ENCODE peak calls at places on chromosomes 12 and 14, in ten cellular contexts. J is esophagus squamous epithelium, Z is HCT116, F is right cardiac atrium, B is sigmoid colon, V is mammary epithelial cell, W is spleen, T is keratinocyte, U is K562, E is H9. P is an unnamed sample.

GRCh38 chr14:33551963-33552362 is 398.9 kb downstream of the EGLN3 start:
- DNase-seq in E (peak), B (no peak), T (no peak), Z (no peak), F (no peak), J (no peak), V (no peak), W (no peak), U (no peak), P (no peak)

GRCh38 chr14:25122843-25123242 is 72.9 kb upstream of the STXBP6 start:
- DNase-seq in Z (no peak), T (no peak), E (no peak), J (no peak), F (no peak), B (no peak), U (no peak), V (no peak), W (no peak), P (no peak)

GRCh38 chr12:110563702-110564470 is 19.2 kb downstream of the PPTC7 start:
- DNase-seq in U (no peak), J (no peak), W (no peak), E (no peak), T (no peak), V (no peak), B (no peak), F (no peak), Z (no peak), P (no peak)

GRCh38 chr12:123059501-123059900 is 79.0 kb downstream of the ARL6IP4 start:
- DNase-seq in U (no peak), F (no peak), B (no peak), T (no peak), Z (no peak), E (no peak), J (no peak), V (no peak), W (no peak), P (no peak)

GRCh38 chr14:73290279-73290678 is 53.0 kb downstream of the PAPLN start:
- DNase-seq in J (no peak), T (no peak), W (no peak), E (no peak), B (no peak), V (no peak), F (no peak), Z (no peak), U (no peak), P (no peak)

GRCh38 chr12:46547421-46548340 is 175.1 kb upstream of the SLC38A2 start:
- DNase-seq in T (no peak), B (no peak), V (peak), W (no peak), Z (no peak), F (no peak), U (no peak), J (no peak), E (no peak), P (peak)

GRCh38 chr12:45388545-45388944 is 172.7 kb downstream of the ANO6 start:
- DNase-seq in F (no peak), U (peak), E (no peak), W (no peak), T (no peak), J (no peak), Z (peak), B (no peak), V (peak), P (no peak)

GRCh38 chr12:28937196-28937595 is 211.9 kb upstream of the FAR2 start:
- DNase-seq in W (no peak), B (no peak), E (no peak), U (no peak), J (no peak), Z (no peak), F (no peak), T (peak), V (peak), P (peak)

GRCh38 chr12:9649532-9649940 is 20.0 kb upstream of the CLEC2D start:
- DNase-seq in T (no peak), J (no peak), B (no peak), W (peak), U (peak), V (peak), F (no peak), Z (no peak), E (peak), P (no peak)

GRCh38 chr14:105117257-105117646 is 51.3 kb downstream of the JAG2 start:
- DNase-seq in V (no peak), U (no peak), T (no peak), B (no peak), W (no peak), Z (no peak), J (no peak), F (no peak), E (no peak), P (no peak)

GRCh38 chr14:99612065-99612736 is 8.2 kb upstream of the CCDC85C start:
- DNase-seq in Z (no peak), U (no peak), T (peak), V (peak), B (no peak), W (no peak), J (no peak), E (no peak), F (no peak), P (peak)

GRCh38 chr12:24596768-24597388 is 352.0 kb downstream of the BCAT1 start:
- DNase-seq in V (peak), U (peak), E (no peak), J (no peak), W (no peak), B (no peak), Z (no peak), F (no peak), T (no peak), P (no peak)

GRCh38 chr14:89327771-89328212 is 89.2 kb downstream of the FOXN3 start:
- DNase-seq in Z (no peak), T (no peak), W (no peak), E (no peak), J (no peak), B (no peak), F (no peak), V (no peak), U (no peak), P (no peak)

GRCh38 chr14:68675233-68675577 is 117.7 kb downstream of the ZFP36L1 start:
- DNase-seq in T (no peak), U (no peak), Z (no peak), F (no peak), W (no peak), B (peak), J (no peak), V (peak), E (no peak), P (no peak)

GRCh38 chr12:4962539-4963486 is 53.1 kb downstream of the KCNA1 start:
- DNase-seq in F (no peak), V (no peak), T (no peak), J (no peak), B (no peak), E (peak), Z (no peak), U (no peak), W (no peak), P (no peak)

GRCh38 chr12:67415473-67415872 is 146.3 kb downstream of the CAND1 start:
- DNase-seq in U (peak), V (peak), J (no peak), F (no peak), Z (peak), E (peak), T (no peak), W (no peak), B (no peak), P (no peak)

GRCh38 chr12:132380646-132381045 is 51.3 kb upstream of the GALNT9 start:
- DNase-seq in U (no peak), E (no peak), F (peak), W (no peak), J (no peak), B (no peak), V (no peak), Z (no peak), T (no peak), P (no peak)

GRCh38 chr14:100065161-100065871 is at the start of gene EVL:
- DNase-seq in Z (no peak), W (peak), U (peak), V (no peak), J (no peak), T (no peak), E (no peak), F (peak), B (no peak), P (no peak)

GRCh38 chr12:8860165-8860961 is 37.9 kb downstream of the A2ML1 start:
- DNase-seq in V (peak), E (peak), U (peak), B (no peak), F (peak), W (no peak), T (peak), J (no peak), Z (peak), P (peak)

GRCh38 chr14:81826080-81826479 is 292.4 kb upstream of the SEL1L start:
- DNase-seq in B (no peak), Z (no peak), U (no peak), W (no peak), V (no peak), J (no peak), T (no peak), E (no peak), F (no peak), P (no peak)

GRCh38 chr14:67385618-67386017 is 25.5 kb downstream of the EIF2S1 start:
- DNase-seq in T (no peak), W (no peak), B (no peak), J (no peak), V (peak), F (no peak), U (no peak), Z (no peak), E (no peak), P (peak)

GRCh38 chr14:33894339-33894738 is 56.5 kb downstream of the EGLN3 start:
- DNase-seq in B (no peak), W (no peak), U (no peak), J (no peak), E (no peak), T (no peak), F (no peak), Z (no peak), V (no peak), P (no peak)

GRCh38 chr14:93011650-93012317 is 88.8 kb downstream of the CHGA start:
- DNase-seq in U (no peak), F (peak), Z (no peak), B (no peak), V (no peak), T (no peak), W (no peak), J (no peak), E (no peak), P (no peak)

DNA sequence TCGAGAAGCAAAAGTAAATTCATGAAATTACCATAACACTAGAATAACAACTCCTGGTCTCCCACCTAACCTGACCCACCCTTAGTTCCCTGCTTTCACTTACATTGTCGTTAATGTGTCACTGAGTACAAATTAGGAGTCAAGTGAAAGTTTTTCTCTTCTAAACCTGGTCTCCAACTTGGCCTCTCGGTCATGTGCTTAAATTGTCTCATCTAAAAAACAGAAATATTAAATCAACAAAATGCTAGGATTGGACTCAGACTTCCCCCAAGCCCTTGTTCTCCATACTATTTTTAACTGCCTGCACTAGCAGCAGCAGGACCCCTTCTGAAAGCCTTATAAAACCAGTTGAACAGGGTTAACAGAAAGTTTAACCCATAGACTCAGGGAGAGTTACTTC is 1.8 kb upstream of the BTG1 start:
- DNase-seq in W (no peak), F (no peak), E (no peak), B (no peak), U (peak), Z (no peak), V (no peak), T (no peak), J (no peak), P (no peak)
- H3K27ac ChIP-seq in W (peak), F (no peak), E (no peak), B (peak), U (peak), Z (no peak), V (no peak), T (peak), J (peak), P (peak)

GRCh38 chr12:65905941-65906471 is 81.7 kb downstream of the HMGA2 start:
- DNase-seq in J (no peak), T (no peak), U (no peak), V (no peak), W (no peak), F (no peak), B (no peak), Z (no peak), E (no peak), P (no peak)

GRCh38 chr12:65900912-65901672 is 76.8 kb downstream of the HMGA2 start:
- DNase-seq in T (no peak), F (no peak), J (no peak), Z (no peak), U (no peak), V (no peak), E (no peak), B (no peak), W (no peak), P (no peak)

GRCh38 chr12:65899289-65899688 is 75.0 kb downstream of the HMGA2 start:
- DNase-seq in F (no peak), B (no peak), J (no peak), E (no peak), Z (no peak), U (no peak), V (no peak), W (no peak), T (no peak), P (no peak)

GRCh38 chr12:65903680-65904403 is 79.6 kb downstream of the HMGA2 start:
- DNase-seq in V (no peak), E (no peak), T (no peak), W (no peak), J (no peak), Z (no peak), F (no peak), U (no peak), B (no peak), P (no peak)

DNA sequence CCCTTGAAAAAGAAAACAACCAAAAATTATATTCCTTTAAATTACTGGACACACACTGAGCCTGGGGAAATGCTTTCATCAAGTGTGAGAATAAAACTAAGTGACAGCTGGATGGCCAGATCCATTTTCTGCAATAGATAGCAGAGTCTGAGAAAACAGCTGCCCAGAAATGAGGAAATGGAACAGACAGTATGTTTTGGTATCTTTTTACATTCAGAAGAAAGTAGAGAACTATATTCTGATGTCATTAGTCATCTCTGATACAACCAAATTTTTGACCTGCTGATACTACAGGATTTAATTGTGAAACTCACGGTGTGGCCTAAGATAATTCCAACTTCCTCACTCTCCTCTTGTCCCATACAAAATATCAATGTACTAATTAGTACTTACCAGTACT is 78.2 kb downstream of the HMGA2 start:
- DNase-seq in F (no peak), W (no peak), E (no peak), Z (no peak), B (no peak), U (no peak), V (no peak), J (no peak), T (no peak), P (no peak)
- H3K27ac ChIP-seq in F (no peak), W (no peak), E (no peak), Z (peak), B (no peak), U (no peak), V (no peak), J (no peak), T (peak), P (peak)

GRCh38 chr14:44640416-44640815 is 133.3 kb upstream of the FSCB start:
- DNase-seq in F (no peak), B (no peak), T (no peak), Z (no peak), W (no peak), V (no peak), J (no peak), E (no peak), U (no peak), P (no peak)

GRCh38 chr14:44634692-44635091 is 127.6 kb upstream of the FSCB start:
- DNase-seq in F (no peak), V (no peak), U (no peak), T (no peak), E (no peak), W (no peak), B (no peak), J (no peak), Z (no peak), P (no peak)

DNA sequence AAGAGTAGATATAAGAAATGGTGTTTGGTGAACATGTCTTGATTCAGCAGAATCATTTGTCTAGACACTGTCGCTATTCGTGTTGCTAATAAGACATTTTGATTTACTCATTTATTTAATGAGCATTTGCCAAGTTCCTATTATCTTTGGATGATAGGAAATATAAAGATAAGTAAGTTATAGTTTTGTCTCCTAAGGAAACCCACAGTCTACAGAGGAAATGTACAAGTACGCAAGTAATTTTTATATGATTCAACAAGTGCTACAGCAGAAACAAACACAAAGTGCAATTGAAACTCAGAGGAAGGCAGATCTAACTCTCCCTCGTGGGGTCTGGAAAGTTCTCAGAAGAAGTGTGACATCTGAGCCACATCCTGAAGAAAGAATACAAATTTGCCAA is 132.9 kb upstream of the FSCB start:
- DNase-seq in E (no peak), U (no peak), J (no peak), Z (no peak), T (no peak), B (no peak), V (no peak), F (no peak), W (no peak), P (no peak)
- H3K27ac ChIP-seq in E (no peak), U (no peak), J (no peak), Z (no peak), T (no peak), B (no peak), V (no peak), F (no peak), W (no peak), P (no peak)

GRCh38 chr12:77995436-77996167 is 164.9 kb downstream of the NAV3 start:
- DNase-seq in E (no peak), W (no peak), J (no peak), U (no peak), F (no peak), V (peak), Z (peak), B (no peak), T (peak), P (peak)
- H3K27ac ChIP-seq in E (no peak), W (no peak), J (no peak), U (no peak), F (no peak), V (no peak), Z (no peak), B (no peak), T (no peak), P (no peak)

GRCh38 chr14:103541494-103541943 is 12.5 kb downstream of the TRMT61A start:
- DNase-seq in T (no peak), W (no peak), F (peak), J (no peak), U (no peak), E (no peak), Z (no peak), V (no peak), B (no peak), P (no peak)

GRCh38 chr14:103543140-103543539 is 14.1 kb downstream of the TRMT61A start:
- DNase-seq in T (no peak), Z (no peak), W (peak), F (peak), E (no peak), U (no peak), B (no peak), V (no peak), J (no peak), P (no peak)

GRCh38 chr14:103542545-103543088 is 13.6 kb downstream of the TRMT61A start:
- DNase-seq in W (peak), B (peak), F (peak), T (no peak), E (peak), J (no peak), Z (no peak), V (no peak), U (no peak), P (no peak)

GRCh38 chr14:103540816-103541493 is 12.0 kb downstream of the TRMT61A start:
- DNase-seq in U (no peak), W (no peak), T (peak), E (no peak), J (no peak), Z (no peak), B (peak), V (no peak), F (peak), P (no peak)

DNA sequence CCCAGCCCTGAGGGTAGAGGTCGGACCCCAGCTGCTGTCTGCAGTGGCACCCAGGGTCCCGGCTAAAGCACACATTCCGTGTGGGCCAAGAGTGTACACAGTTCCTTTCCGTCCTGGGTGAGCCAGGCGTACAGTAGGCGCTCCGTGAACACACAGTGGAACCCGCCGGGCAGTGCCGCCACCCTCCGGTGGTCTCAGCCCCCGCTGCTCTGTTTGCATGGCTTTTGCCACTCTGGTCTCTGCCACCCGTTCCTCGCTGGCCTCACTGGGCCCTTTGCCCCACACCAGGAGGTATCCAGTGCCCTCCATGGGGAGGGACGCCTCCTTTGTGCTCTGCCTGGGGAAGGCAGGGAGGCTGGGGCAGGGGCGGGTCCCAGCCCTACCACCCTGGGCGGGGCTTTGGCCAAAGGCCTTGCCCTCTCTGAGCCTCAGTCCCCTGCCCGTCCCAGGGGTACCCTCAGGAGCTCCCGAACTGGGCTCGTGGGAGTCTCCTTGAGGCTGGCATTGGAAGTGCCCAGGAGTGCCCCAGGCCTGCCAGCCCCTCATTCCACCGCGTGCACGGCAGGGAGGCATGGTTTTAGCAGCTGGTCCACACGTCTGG is 13.0 kb downstream of the TRMT61A start:
- DNase-seq in F (peak), B (peak), E (no peak), W (no peak), V (no peak), J (no peak), T (no peak), Z (no peak), U (no peak), P (no peak)
- H3K27ac ChIP-seq in F (peak), B (peak), E (no peak), W (no peak), V (no peak), J (peak), T (no peak), Z (no peak), U (no peak), P (peak)

GRCh38 chr12:51270847-51271518 is 768 bp upstream of the SMAGP start:
- DNase-seq in J (no peak), W (no peak), T (peak), F (no peak), E (no peak), U (no peak), Z (peak), V (peak), B (no peak), P (peak)

GRCh38 chr12:51270067-51270846 is at the start of gene SMAGP:
- DNase-seq in U (peak), J (no peak), V (peak), F (peak), T (no peak), E (peak), Z (no peak), B (peak), W (peak), P (no peak)

GRCh38 chr12:51264297-51264696 is 5.9 kb downstream of the SMAGP start:
- DNase-seq in V (peak), F (no peak), U (no peak), E (no peak), J (no peak), Z (no peak), T (no peak), W (no peak), B (no peak), P (no peak)

GRCh38 chr12:51265024-51265423 is 5.2 kb downstream of the SMAGP start:
- DNase-seq in Z (no peak), W (no peak), T (no peak), E (no peak), V (no peak), F (no peak), B (no peak), J (no peak), U (no peak), P (no peak)

GRCh38 chr12:51269174-51270066 is 795 bp downstream of the SMAGP start:
- DNase-seq in J (no peak), E (peak), Z (no peak), B (no peak), F (peak), U (peak), V (peak), W (peak), T (no peak), P (no peak)
- H3K27ac ChIP-seq in J (peak), E (no peak), Z (peak), B (peak), F (peak), U (peak), V (peak), W (peak), T (peak), P (peak)

GRCh38 chr14:61532818-61533217 is 162.5 kb upstream of the HIF1A start:
- DNase-seq in B (no peak), Z (no peak), T (no peak), E (no peak), U (no peak), J (no peak), F (no peak), V (no peak), W (no peak), P (no peak)
- H3K27ac ChIP-seq in B (no peak), Z (no peak), T (no peak), E (no peak), U (no peak), J (no peak), F (no peak), V (no peak), W (no peak), P (no peak)